ENCODE peak calls at places on chromosomes 3 and 15, in seven cellular contexts. Y, A, M, J, K, R and B are unnamed samples.

GRCh38 chr3:157104928-157105652 is 54.9 kb downstream of the CCNL1 start:
- DNase-seq in A (no peak), K (peak), M (no peak), Y (no peak), J (no peak), R (peak), B (no peak)

GRCh38 chr3:157089455-157090221 is 70.3 kb downstream of the CCNL1 start:
- DNase-seq in J (no peak), A (no peak), K (peak), R (no peak), M (no peak), Y (peak), B (no peak)

GRCh38 chr3:72768976-72769375 is 79.3 kb downstream of the SHQ1 start:
- DNase-seq in Y (no peak), K (no peak), R (no peak), M (no peak), J (no peak), A (peak), B (no peak)

GRCh38 chr15:75347222-75348033 is 589 bp downstream of the NEIL1 start:
- DNase-seq in K (peak), A (peak), J (no peak), Y (no peak), M (peak), R (peak), B (peak)

GRCh38 chr3:31562525-31562924 is 29.8 kb downstream of the STT3B start:
- DNase-seq in M (no peak), Y (no peak), A (no peak), J (no peak), K (peak), R (peak), B (peak)

GRCh38 chr3:138408751-138409161 is 25.7 kb upstream of the ESYT3 start:
- DNase-seq in Y (no peak), K (no peak), A (no peak), J (no peak), M (no peak), R (no peak), B (no peak)

GRCh38 chr15:71800835-71801745 is 9.3 kb upstream of the NR2E3 start:
- DNase-seq in R (peak), J (peak), K (peak), M (peak), A (peak), Y (no peak), B (peak)

GRCh38 chr3:28215407-28215806 is 26.0 kb upstream of the CMC1 start:
- DNase-seq in M (no peak), J (no peak), Y (no peak), K (no peak), A (no peak), R (no peak), B (no peak)

GRCh38 chr3:21435871-21436270 is 315.1 kb downstream of the ZNF385D start:
- DNase-seq in Y (no peak), A (no peak), M (no peak), K (no peak), R (no peak), J (no peak), B (no peak)

GRCh38 chr3:30604566-30604965 is 1.8 kb upstream of the TGFBR2 start:
- DNase-seq in J (no peak), K (no peak), R (no peak), M (no peak), Y (no peak), A (no peak), B (no peak)

GRCh38 chr3:133881987-133882825 is 13.5 kb downstream of the RAB6B start:
- DNase-seq in R (peak), A (no peak), K (no peak), M (no peak), J (no peak), Y (no peak), B (no peak)

GRCh38 chr3:193742628-193743027 is 149.6 kb downstream of the OPA1 start:
- DNase-seq in Y (peak), R (no peak), K (no peak), J (no peak), M (no peak), A (no peak), B (no peak)

GRCh38 chr3:159486580-159486979 is 502.1 kb upstream of the IL12A start:
- DNase-seq in M (peak), Y (no peak), J (peak), R (peak), K (no peak), A (no peak), B (no peak)

GRCh38 chr15:88018865-88019626 is 237.5 kb downstream of the NTRK3 start:
- DNase-seq in Y (no peak), A (no peak), M (no peak), J (no peak), K (no peak), R (no peak), B (no peak)

GRCh38 chr3:4493931-4494806 is 1.0 kb downstream of the ITPR1 start:
- DNase-seq in R (no peak), A (peak), M (no peak), Y (no peak), J (no peak), K (peak), B (no peak)

GRCh38 chr3:39126532-39127071 is 19.1 kb downstream of the TTC21A start:
- DNase-seq in M (no peak), Y (no peak), J (peak), A (peak), K (peak), R (no peak), B (no peak)

DNA sequence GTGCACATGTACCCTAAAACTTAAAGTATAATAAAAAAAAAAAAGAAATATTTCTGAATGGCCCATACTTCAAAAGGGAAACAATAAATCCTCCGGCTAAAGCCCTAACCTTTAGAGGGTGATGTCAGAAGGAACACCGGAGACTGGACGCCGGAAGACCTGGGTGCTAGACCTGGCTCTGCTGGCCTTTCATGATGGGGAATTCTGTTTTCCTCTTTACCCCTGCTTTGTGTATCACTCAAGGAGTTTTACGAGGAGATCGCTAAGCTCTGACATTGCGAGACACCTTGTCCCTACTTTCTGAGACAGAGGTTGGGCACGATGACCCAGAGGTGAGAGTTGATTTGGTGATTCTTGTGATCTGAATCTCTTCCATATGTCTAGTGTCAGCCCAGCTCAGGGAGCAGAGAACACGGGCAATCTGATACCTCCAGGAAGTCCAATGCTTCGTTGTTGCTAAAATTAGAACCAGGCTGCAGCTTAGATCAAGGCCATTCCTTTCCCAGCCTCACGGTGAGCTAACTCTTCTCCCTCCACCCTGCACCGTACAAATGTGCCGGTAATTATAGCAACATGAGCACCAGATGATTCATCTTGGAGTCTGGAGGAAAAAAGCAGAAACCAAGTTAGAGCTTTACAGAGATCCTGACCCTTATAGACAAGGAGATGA is 42.0 kb upstream of the CFAP161 start:
- DNase-seq in A (peak), K (peak), M (peak), J (peak), Y (no peak), R (no peak), B (no peak)
- TF ChIP-seq JUND in A (peak), K (peak), M (peak), J (no peak), Y (no peak), R (no peak), B (no peak)

DNA sequence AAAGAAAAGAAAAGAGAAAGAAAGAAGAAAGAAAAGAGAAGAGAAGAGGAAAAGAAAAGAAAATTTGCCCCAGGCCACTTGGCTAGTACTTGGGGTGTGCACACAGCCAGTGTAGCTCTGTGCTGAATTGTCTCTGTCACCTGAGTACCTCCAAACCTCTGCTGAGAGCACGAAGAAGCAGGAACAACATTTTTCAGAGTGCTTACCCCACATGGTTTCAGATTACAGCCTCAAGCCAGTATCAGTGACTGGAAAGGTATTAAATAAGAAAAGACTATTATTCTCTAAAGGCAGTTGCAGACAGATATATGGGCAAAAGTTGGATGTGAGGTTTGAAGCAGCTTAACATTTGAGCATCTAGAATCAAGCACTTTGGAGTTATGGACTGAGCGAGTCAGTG is 113.3 kb upstream of the PHLDB2 start:
- DNase-seq in A (no peak), Y (no peak), J (no peak), R (no peak), M (no peak), K (no peak), B (peak)
- TF ChIP-seq JUND in A (no peak), Y (no peak), J (no peak), R (no peak), M (no peak), K (no peak), B (no peak)

DNA sequence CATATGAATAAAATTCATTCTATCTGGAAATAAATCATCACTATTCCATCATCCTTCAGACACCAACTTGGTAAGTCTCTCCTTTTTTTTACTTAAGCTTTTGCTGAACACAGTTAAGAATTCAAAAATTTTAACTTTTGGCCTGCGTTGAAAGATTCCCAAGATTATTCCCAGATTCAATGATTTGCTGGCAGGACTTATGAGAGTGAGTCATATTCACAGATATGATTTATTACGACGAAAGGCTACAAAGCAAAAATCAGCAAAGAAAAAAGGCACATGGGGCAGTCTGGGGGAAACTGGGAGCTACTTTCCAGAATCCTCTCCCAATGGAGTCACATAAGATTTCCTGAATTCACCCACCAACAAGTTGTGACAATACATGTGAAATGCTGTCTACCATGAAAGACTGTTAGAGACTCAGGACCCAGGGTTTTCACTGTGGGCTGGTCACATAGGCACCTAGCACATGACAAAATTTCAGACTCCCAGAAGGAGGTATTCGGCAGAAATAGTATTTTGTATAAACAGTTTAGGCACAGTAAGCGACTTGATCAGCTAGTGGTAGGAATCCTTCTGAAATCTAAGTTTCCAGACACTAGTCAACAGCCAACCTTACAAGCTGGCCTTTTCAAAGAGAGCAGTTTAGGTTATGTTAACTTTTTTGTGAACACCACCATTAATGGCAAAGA is 82.1 kb downstream of the DLG1 start:
- DNase-seq in M (no peak), K (no peak), A (no peak), J (no peak), R (no peak), Y (no peak), B (no peak)
- TF ChIP-seq JUND in M (peak), K (peak), A (peak), J (no peak), R (no peak), Y (no peak), B (no peak)

GRCh38 chr3:11805716-11806115 is 41.0 kb downstream of the TAMM41 start:
- DNase-seq in M (no peak), K (no peak), R (no peak), Y (no peak), J (no peak), A (no peak), B (no peak)

GRCh38 chr3:11808231-11808630 is 38.5 kb downstream of the TAMM41 start:
- DNase-seq in M (no peak), J (no peak), Y (no peak), R (no peak), K (no peak), A (no peak), B (no peak)

GRCh38 chr3:11803977-11804903 is 42.4 kb downstream of the TAMM41 start:
- DNase-seq in M (peak), K (peak), A (peak), J (peak), Y (no peak), R (no peak), B (peak)

GRCh38 chr3:11810276-11810675 is 36.4 kb downstream of the TAMM41 start:
- DNase-seq in K (no peak), M (no peak), R (no peak), Y (no peak), A (no peak), J (no peak), B (no peak)

DNA sequence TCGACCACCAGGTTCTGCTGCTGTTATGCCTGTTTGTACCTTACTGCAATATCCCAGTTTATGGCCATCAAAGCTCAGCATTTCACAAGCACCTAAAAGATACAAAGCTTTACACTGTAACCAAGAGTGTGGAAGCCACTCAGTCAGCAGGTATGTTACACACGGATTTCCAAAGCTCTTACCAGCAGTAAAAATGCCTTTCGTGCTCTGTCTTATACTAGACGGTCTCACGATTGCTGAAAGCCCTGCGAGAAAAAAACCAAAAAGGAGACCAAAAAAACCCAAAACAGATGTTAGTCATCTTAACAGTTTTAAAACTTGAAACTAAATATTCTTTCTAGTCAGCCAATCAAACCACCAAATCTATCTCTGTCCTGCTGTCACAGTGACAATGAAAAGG is 39.0 kb downstream of the TAMM41 start:
- DNase-seq in R (no peak), J (no peak), A (no peak), Y (no peak), K (no peak), M (no peak), B (no peak)
- TF ChIP-seq JUND in R (no peak), J (no peak), A (no peak), Y (no peak), K (no peak), M (no peak), B (no peak)

DNA sequence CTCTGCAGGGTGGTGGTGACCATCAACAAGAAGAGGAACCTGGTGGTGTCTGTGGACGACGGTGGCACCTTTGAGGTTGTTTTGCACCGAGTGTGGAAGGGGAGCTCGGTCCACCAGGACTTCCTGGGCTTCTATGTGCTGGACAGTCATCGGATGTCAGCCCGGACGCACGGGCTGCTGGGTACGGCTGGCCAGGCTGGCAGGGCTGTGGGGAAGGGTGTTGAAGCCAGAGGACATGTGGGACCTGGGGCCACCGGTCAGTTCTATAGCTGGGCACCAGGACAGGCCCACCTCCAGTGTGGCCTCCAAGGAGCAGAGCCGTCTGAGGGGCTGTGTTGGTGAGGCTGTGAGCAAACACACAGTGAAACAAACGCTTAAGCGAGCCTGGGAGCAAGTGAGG is 3.9 kb upstream of the ITIH3 start:
- DNase-seq in K (no peak), Y (no peak), M (no peak), A (no peak), R (no peak), J (no peak), B (no peak)
- TF ChIP-seq JUND in K (no peak), Y (no peak), M (no peak), A (no peak), R (no peak), J (no peak), B (no peak)

DNA sequence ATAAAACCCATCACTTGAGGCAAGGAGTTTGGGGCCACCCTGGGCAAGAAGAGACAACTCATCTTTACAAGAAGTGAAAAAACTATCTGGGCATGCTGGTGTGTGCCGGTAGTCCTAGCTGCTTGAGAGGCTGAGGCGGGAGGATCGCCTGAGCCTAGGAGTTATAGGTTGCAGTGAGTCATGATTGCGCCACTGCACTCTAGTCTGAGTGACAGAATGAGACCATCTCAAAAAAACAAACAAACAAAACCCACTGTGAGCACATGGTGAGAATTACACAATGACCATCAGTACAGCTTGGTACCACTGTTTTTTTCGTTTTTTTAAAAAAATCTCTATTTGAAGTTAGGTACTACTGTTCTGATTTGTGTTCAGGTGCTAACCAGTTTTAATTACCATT is 13.6 kb downstream of the VPS39 start:
- DNase-seq in A (no peak), K (peak), J (peak), Y (no peak), R (no peak), M (no peak), B (no peak)
- TF ChIP-seq JUND in A (no peak), K (peak), J (peak), Y (no peak), R (no peak), M (no peak), B (no peak)

GRCh38 chr3:36733723-36734122 is 30.6 kb downstream of the DCLK3 start:
- DNase-seq in K (no peak), A (no peak), R (no peak), Y (no peak), M (no peak), J (no peak), B (no peak)

GRCh38 chr3:36734742-36735141 is 29.6 kb downstream of the DCLK3 start:
- DNase-seq in K (no peak), R (no peak), Y (no peak), J (no peak), A (no peak), M (no peak), B (no peak)

GRCh38 chr3:36730965-36731364 is 33.4 kb downstream of the DCLK3 start:
- DNase-seq in K (no peak), Y (no peak), J (peak), A (no peak), R (no peak), M (no peak), B (no peak)

GRCh38 chr3:36733162-36733696 is 31.1 kb downstream of the DCLK3 start:
- DNase-seq in A (no peak), Y (no peak), R (no peak), J (no peak), M (no peak), K (no peak), B (no peak)

DNA sequence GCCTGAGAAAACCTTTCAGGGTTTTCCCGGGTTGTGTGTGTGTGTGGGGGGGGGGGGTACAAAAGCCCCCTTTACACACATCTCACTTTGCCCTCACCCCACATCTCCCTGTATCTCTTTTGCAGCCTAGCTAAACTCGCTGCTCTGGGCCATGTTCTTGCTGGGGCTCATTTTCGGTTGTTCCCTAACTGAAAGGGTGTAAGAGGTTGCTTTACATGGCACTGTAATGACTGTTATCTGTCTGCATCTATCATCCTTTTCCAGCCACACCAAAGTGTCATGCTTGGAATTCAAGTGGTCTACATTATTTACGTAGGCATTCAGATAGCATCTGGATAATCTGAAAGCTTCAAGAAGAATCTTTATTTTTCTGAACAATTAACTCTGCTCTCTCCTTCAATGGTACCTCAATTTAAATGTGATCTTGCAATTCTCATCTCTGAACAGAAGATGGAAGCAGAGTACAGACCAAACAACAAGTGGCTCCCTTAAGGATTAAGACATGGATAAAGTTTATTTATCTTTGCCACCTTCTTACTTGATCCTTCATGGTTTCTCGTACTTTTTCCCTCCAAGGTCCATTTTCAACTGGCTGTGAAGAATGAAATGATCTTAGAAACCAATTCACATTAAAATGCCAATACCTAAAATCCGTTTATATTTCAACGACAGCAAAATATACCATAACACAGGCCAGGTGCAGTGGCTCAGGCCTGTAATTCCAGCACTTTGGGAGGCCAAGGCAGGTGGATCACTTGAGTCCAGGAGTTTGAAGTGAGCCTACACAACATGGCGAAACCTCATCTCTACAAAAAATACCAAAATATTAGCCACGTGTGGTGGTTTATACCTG is 34.9 kb downstream of the DCLK3 start:
- DNase-seq in Y (no peak), A (peak), K (peak), M (peak), J (peak), R (no peak), B (peak)
- TF ChIP-seq JUND in Y (no peak), A (no peak), K (no peak), M (no peak), J (no peak), R (no peak), B (no peak)

GRCh38 chr3:8581806-8582436 is 62.7 kb downstream of the SSUH2 start:
- DNase-seq in R (no peak), J (no peak), K (no peak), A (no peak), M (no peak), Y (no peak), B (no peak)
- TF ChIP-seq JUND in R (no peak), J (no peak), K (no peak), A (no peak), M (no peak), Y (no peak), B (no peak)

GRCh38 chr15:93261845-93262244 is 172.8 kb upstream of the RGMA start:
- DNase-seq in K (no peak), R (no peak), M (no peak), J (no peak), A (no peak), Y (no peak), B (no peak)
- TF ChIP-seq JUND in K (no peak), R (no peak), M (no peak), J (no peak), A (no peak), Y (no peak), B (no peak)